ENCODE peak calls at places on chromosomes 16 and 17, in ten cellular contexts. J is Peyer's patch, C is endothelial cell of umbilical vein, H is prostate gland, B is heart left ventricle, Q is body of pancreas, G is uterus, T is testis, E is tibial nerve, M is H1. K is an unnamed sample. For H3K36me3 and H3K4me1, the result is how much of the 10 kb centered on the place peaks cover.

GRCh38 chr16:20865420-20866126 is 34.6 kb downstream of the DCUN1D3 start:
- DNase-seq in J (no peak), C (no peak), H (no peak), B (no peak), Q (no peak), G (no peak), T (no peak), E (no peak), M (no peak), K (no peak)

GRCh38 chr16:50152386-50152806 is 710 bp upstream of the TENT4B start:
- DNase-seq in J (peak), C (no peak), H (peak), B (no peak), Q (peak), G (peak), T (peak), E (no peak), M (peak), K (peak)

GRCh38 chr17:32518856-32519768 is 32.3 kb downstream of the CDK5R1 start:
- DNase-seq in J (peak), C (peak), H (peak), B (peak), Q (peak), G (no peak), T (peak), E (no peak), M (peak), K (no peak)

GRCh38 chr17:1745513-1746020 is 2.9 kb downstream of the SERPINF2 start:
- DNase-seq in J (no peak), C (no peak), H (no peak), B (no peak), Q (no peak), G (peak), T (no peak), E (no peak), M (no peak), K (no peak)

GRCh38 chr17:64146418-64147109 is 16.6 kb upstream of the ERN1 start:
- DNase-seq in J (peak), C (peak), H (peak), B (peak), Q (peak), G (peak), T (peak), E (peak), M (peak), K (peak)

GRCh38 chr16:79267781-79268180 is 332.8 kb downstream of the MAF start:
- DNase-seq in J (no peak), C (no peak), H (no peak), B (no peak), Q (no peak), G (no peak), T (no peak), E (no peak), M (no peak), K (no peak)

GRCh38 chr16:35776-36305 is 17.6 kb downstream of the POLR3K start:
- DNase-seq in J (no peak), C (no peak), H (no peak), B (no peak), Q (no peak), G (no peak), T (no peak), E (no peak), M (no peak), K (no peak)

GRCh38 chr17:18233803-18234518 is 8.5 kb downstream of the LLGL1 start:
- DNase-seq in J (no peak), C (no peak), H (no peak), B (no peak), Q (no peak), G (no peak), T (no peak), E (no peak), M (no peak), K (no peak)

GRCh38 chr16:30658731-30659506 is 688 bp downstream of the FBRS start:
- DNase-seq in J (peak), C (no peak), H (peak), B (peak), Q (peak), G (peak), T (peak), E (peak), M (peak), K (no peak)

GRCh38 chr16:2475413-2476344 is 752 bp downstream of the TBC1D24 start:
- DNase-seq in J (no peak), C (no peak), H (no peak), B (no peak), Q (peak), G (no peak), T (no peak), E (no peak), M (peak), K (no peak)

GRCh38 chr16:16107839-16108238 is 115.5 kb downstream of the ABCC6 start:
- DNase-seq in J (no peak), C (no peak), H (no peak), B (no peak), Q (no peak), G (no peak), T (no peak), E (no peak), M (no peak), K (no peak)

GRCh38 chr16:4313563-4314531 is 2.0 kb upstream of the GLIS2 start:
- DNase-seq in J (no peak), C (no peak), H (no peak), B (no peak), Q (peak), G (no peak), T (no peak), E (no peak), M (peak), K (no peak)

GRCh38 chr16:86476956-86477530 is 33.3 kb upstream of the FOXF1 start:
- DNase-seq in J (no peak), C (peak), H (no peak), B (no peak), Q (no peak), G (peak), T (no peak), E (no peak), M (no peak), K (no peak)
- H3K36me3 ChIP-seq in J (under half), C (under half), H (under half), B (under half), Q (under half), G (under half), T (under half), E (under half), M (under half), K (under half)

GRCh38 chr17:70584255-70584654 is 414.9 kb downstream of the KCNJ2 start:
- DNase-seq in J (no peak), C (no peak), H (no peak), B (no peak), Q (no peak), G (no peak), T (no peak), E (no peak), M (no peak), K (no peak)
- TF ChIP-seq POLR2A in J (no peak), C (no peak), H (no peak), B (no peak), Q (no peak), G (no peak), T (no peak), E (no peak), M (no peak), K (no peak)

GRCh38 chr16:75248536-75249380 is 2.7 kb downstream of the BCAR1 start:
- DNase-seq in J (no peak), C (no peak), H (no peak), B (no peak), Q (no peak), G (no peak), T (no peak), E (no peak), M (no peak), K (no peak)
- H3K4me1 ChIP-seq in J (under half), C (half or more), H (under half), B (half or more), Q (half or more), G (half or more), T (half or more), E (half or more), M (half or more), K (under half)

GRCh38 chr16:14215941-14216340 is 144.8 kb downstream of the MRTFB start:
- DNase-seq in J (no peak), C (no peak), H (no peak), B (no peak), Q (no peak), G (no peak), T (no peak), E (no peak), M (no peak), K (no peak)

GRCh38 chr16:14223632-14224031 is 152.5 kb downstream of the MRTFB start:
- DNase-seq in J (no peak), C (no peak), H (no peak), B (no peak), Q (no peak), G (no peak), T (no peak), E (no peak), M (no peak), K (no peak)

GRCh38 chr16:14225457-14225856 is 154.3 kb downstream of the MRTFB start:
- DNase-seq in J (no peak), C (no peak), H (no peak), B (no peak), Q (no peak), G (no peak), T (no peak), E (no peak), M (no peak), K (no peak)

GRCh38 chr16:14219983-14220382 is 148.9 kb downstream of the MRTFB start:
- DNase-seq in J (no peak), C (no peak), H (no peak), B (no peak), Q (no peak), G (no peak), T (no peak), E (no peak), M (no peak), K (no peak)
- H3K36me3 ChIP-seq in J (under half), C (under half), H (under half), B (half or more), Q (under half), G (under half), T (under half), E (under half), M (under half), K (under half)

GRCh38 chr17:75996665-75997590 is 3.7 kb upstream of the CDK3 start:
- DNase-seq in J (peak), C (no peak), H (no peak), B (no peak), Q (peak), G (no peak), T (peak), E (no peak), M (no peak), K (no peak)

GRCh38 chr17:75995385-75995925 is 5.2 kb upstream of the CDK3 start:
- DNase-seq in J (peak), C (no peak), H (no peak), B (no peak), Q (no peak), G (no peak), T (no peak), E (no peak), M (no peak), K (no peak)

GRCh38 chr17:76000755-76001521 is at the start of gene CDK3:
- DNase-seq in J (no peak), C (no peak), H (no peak), B (no peak), Q (peak), G (no peak), T (no peak), E (no peak), M (no peak), K (no peak)

GRCh38 chr17:76000016-76000754 is 470 bp upstream of the CDK3 start:
- DNase-seq in J (peak), C (peak), H (peak), B (no peak), Q (peak), G (no peak), T (peak), E (no peak), M (peak), K (no peak)

GRCh38 chr17:75998327-75998795 is 2.3 kb upstream of the CDK3 start:
- DNase-seq in J (no peak), C (no peak), H (no peak), B (no peak), Q (no peak), G (no peak), T (no peak), E (no peak), M (no peak), K (no peak)
- TF ChIP-seq POLR2A in J (no peak), C (no peak), H (no peak), B (no peak), Q (no peak), G (no peak), T (no peak), E (no peak), M (no peak), K (no peak)

GRCh38 chr16:27314986-27315332 is 1.2 kb downstream of the IL4R start:
- DNase-seq in J (no peak), C (no peak), H (no peak), B (no peak), Q (no peak), G (no peak), T (no peak), E (no peak), M (no peak), K (no peak)

GRCh38 chr16:27312580-27313421 is 973 bp upstream of the IL4R start:
- DNase-seq in J (peak), C (no peak), H (no peak), B (no peak), Q (no peak), G (no peak), T (no peak), E (no peak), M (no peak), K (no peak)

GRCh38 chr16:27315333-27316037 is 1.7 kb downstream of the IL4R start:
- DNase-seq in J (peak), C (peak), H (peak), B (peak), Q (peak), G (peak), T (no peak), E (no peak), M (peak), K (peak)

GRCh38 chr16:27313422-27314160 is at the start of gene IL4R:
- DNase-seq in J (peak), C (peak), H (peak), B (peak), Q (peak), G (peak), T (peak), E (peak), M (peak), K (peak)

DNA sequence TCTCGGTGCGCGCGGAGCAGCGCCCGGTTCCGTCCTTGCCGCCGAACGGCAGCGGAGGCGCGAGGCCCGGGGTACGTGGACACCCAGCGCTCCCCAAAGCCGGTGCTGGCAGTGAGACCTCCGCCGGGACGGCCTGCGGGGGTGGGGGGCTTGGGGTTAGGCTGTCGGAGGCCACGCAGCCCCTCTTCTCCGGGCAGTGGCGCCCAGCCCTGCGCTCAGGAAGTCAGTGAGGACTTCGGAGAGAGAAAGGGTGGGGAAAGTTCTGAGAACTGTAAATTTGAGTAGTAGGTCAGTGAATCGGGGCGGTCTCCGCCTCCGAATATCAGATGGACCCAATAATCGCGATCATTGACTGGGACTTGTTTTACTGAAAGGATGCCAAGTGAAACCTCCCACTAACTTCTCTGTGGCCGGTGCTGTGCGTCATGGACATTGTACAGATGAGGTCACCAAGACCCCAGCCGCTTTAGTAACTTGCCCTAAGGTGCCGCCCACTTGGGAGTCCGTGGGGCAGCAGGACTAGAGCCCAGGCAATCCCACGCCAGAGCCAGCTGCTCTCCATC is 468 bp downstream of the IL4R start:
- DNase-seq in J (peak), C (peak), H (no peak), B (peak), Q (peak), G (peak), T (peak), E (no peak), M (peak), K (peak)
- H3K4me1 ChIP-seq in J (under half), C (under half), H (under half), B (under half), Q (under half), G (under half), T (under half), E (half or more), M (under half), K (under half)